ENCODE peak calls at places on chromosomes 16 and 17, in four cellular contexts. One of them, this sample, is unnamed.

GRCh38 chr16:88058136-88058535 is 106.9 kb downstream of the BANP start:
- DNase-seq in cardiac muscle cell: no peak
- DNase-seq in astrocyte: no peak
- DNase-seq in mammary epithelial cell: no peak
- DNase-seq in this sample: no peak

GRCh38 chr17:31645351-31645750 is 213.7 kb downstream of the COPRS start:
- DNase-seq in cardiac muscle cell: no peak
- DNase-seq in astrocyte: no peak
- DNase-seq in mammary epithelial cell: no peak
- DNase-seq in this sample: no peak

GRCh38 chr17:73695035-73695738 is 50.9 kb upstream of the SDK2 start:
- DNase-seq in cardiac muscle cell: no peak
- DNase-seq in astrocyte: no peak
- DNase-seq in mammary epithelial cell: no peak
- DNase-seq in this sample: no peak

GRCh38 chr17:79943354-79944241 is 92.1 kb downstream of the TBC1D16 start:
- DNase-seq in cardiac muscle cell: no peak
- DNase-seq in astrocyte: no peak
- DNase-seq in mammary epithelial cell: no peak
- DNase-seq in this sample: no peak

GRCh38 chr16:67156146-67156844 is 3.4 kb downstream of the TRADD start:
- DNase-seq in cardiac muscle cell: no peak
- DNase-seq in astrocyte: no peak
- DNase-seq in mammary epithelial cell: no peak
- DNase-seq in this sample: no peak

GRCh38 chr16:15807603-15808009 is 49.2 kb downstream of the MYH11 start:
- DNase-seq in cardiac muscle cell: no peak
- DNase-seq in astrocyte: peak; percentile 32
- DNase-seq in mammary epithelial cell: no peak
- DNase-seq in this sample: no peak

GRCh38 chr16:55047331-55047730 is 116.7 kb downstream of the IRX5 start:
- DNase-seq in cardiac muscle cell: no peak
- DNase-seq in astrocyte: no peak
- DNase-seq in mammary epithelial cell: no peak
- DNase-seq in this sample: no peak

GRCh38 chr17:39738568-39738901 is 797 bp downstream of the GRB7 start:
- DNase-seq in cardiac muscle cell: no peak
- DNase-seq in astrocyte: no peak
- DNase-seq in mammary epithelial cell: peak; percentile 82
- DNase-seq in this sample: no peak

GRCh38 chr17:39759204-39759603 is 21.5 kb downstream of the GRB7 start:
- DNase-seq in cardiac muscle cell: no peak
- DNase-seq in astrocyte: no peak
- DNase-seq in mammary epithelial cell: no peak
- DNase-seq in this sample: no peak

GRCh38 chr17:40283662-40284061 is 4.0 kb upstream of the CDC6 start:
- DNase-seq in cardiac muscle cell: no peak
- DNase-seq in astrocyte: peak; percentile 99
- DNase-seq in mammary epithelial cell: peak; percentile 97
- DNase-seq in this sample: peak; percentile 91

GRCh38 chr17:4334332-4334731 is 32.1 kb downstream of the UBE2G1 start:
- DNase-seq in cardiac muscle cell: no peak
- DNase-seq in astrocyte: no peak
- DNase-seq in mammary epithelial cell: no peak
- DNase-seq in this sample: no peak

GRCh38 chr17:19281161-19281560 is 44.0 kb downstream of the EPN2 start:
- DNase-seq in cardiac muscle cell: no peak
- DNase-seq in astrocyte: no peak
- DNase-seq in mammary epithelial cell: no peak
- DNase-seq in this sample: no peak

GRCh38 chr16:2428787-2429036 is 535 bp upstream of the CCNF start:
- DNase-seq in cardiac muscle cell: no peak
- DNase-seq in astrocyte: no peak
- DNase-seq in mammary epithelial cell: no peak
- DNase-seq in this sample: no peak
- H3K27ac ChIP-seq in cardiac muscle cell: peak overlapping the region; percentile 14
- H3K27ac ChIP-seq in astrocyte: peak overlapping the region; percentile 68
- H3K27ac ChIP-seq in mammary epithelial cell: peak overlapping the region; percentile 46
- H3K27ac ChIP-seq in this sample: no peak overlapping the region

GRCh38 chr17:66865151-66865550 is 30.2 kb downstream of the CACNG5 start:
- DNase-seq in cardiac muscle cell: no peak
- DNase-seq in astrocyte: no peak
- DNase-seq in mammary epithelial cell: no peak
- DNase-seq in this sample: no peak
- H3K27ac ChIP-seq in cardiac muscle cell: no peak overlapping the region
- H3K27ac ChIP-seq in astrocyte: no peak overlapping the region
- H3K27ac ChIP-seq in mammary epithelial cell: no peak overlapping the region
- H3K27ac ChIP-seq in this sample: no peak overlapping the region

GRCh38 chr17:82608816-82609215 is 39.4 kb downstream of the WDR45B start:
- DNase-seq in cardiac muscle cell: no peak
- DNase-seq in astrocyte: no peak
- DNase-seq in mammary epithelial cell: no peak
- DNase-seq in this sample: no peak

GRCh38 chr17:82603981-82604448 is 44.2 kb downstream of the WDR45B start:
- DNase-seq in cardiac muscle cell: no peak
- DNase-seq in astrocyte: no peak
- DNase-seq in mammary epithelial cell: no peak
- DNase-seq in this sample: no peak

GRCh38 chr17:82604532-82604931 is 43.7 kb downstream of the WDR45B start:
- DNase-seq in cardiac muscle cell: no peak
- DNase-seq in astrocyte: no peak
- DNase-seq in mammary epithelial cell: no peak
- DNase-seq in this sample: no peak

GRCh38 chr17:82602986-82603385 is 45.3 kb downstream of the WDR45B start:
- DNase-seq in cardiac muscle cell: no peak
- DNase-seq in astrocyte: peak; percentile 30
- DNase-seq in mammary epithelial cell: no peak
- DNase-seq in this sample: no peak

DNA sequence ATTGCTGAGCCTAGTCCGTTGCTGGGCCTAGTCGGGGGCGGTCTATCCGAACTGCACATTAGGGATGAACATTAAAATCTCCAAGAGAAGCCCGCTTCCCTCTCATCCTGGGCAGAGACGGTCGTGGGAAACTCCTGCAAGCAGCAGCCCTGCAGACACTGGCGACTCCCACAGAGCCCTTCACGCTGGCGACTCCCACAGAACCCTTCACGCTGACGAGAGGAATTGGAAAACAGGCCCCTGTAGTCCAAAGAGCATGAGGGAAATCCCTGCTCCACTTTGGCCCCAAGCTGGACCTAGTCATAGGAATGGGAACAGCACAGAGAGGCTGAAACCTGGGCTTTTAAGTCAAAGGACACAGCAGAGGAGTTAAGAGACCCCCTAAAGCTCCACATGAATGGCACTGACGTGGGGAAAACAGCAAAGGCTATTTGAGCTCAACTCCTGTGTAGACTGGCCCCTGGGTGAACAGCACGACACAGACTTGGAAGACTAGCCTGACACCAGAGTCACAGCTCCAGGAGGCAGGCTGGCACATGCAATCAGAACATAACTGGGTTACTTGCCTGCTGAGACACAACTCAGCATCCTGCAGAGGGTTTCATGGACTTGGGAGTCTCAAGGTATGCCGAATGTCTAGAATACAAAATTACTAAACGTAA is 42.2 kb downstream of the WDR45B start:
- DNase-seq in cardiac muscle cell: no peak
- DNase-seq in astrocyte: no peak
- DNase-seq in mammary epithelial cell: peak; percentile 61
- DNase-seq in this sample: peak; percentile 34
- H3K27ac ChIP-seq in cardiac muscle cell: peak overlapping the region; percentile 54
- H3K27ac ChIP-seq in astrocyte: no peak overlapping the region
- H3K27ac ChIP-seq in mammary epithelial cell: no peak overlapping the region
- H3K27ac ChIP-seq in this sample: peak overlapping the region; percentile 43

DNA sequence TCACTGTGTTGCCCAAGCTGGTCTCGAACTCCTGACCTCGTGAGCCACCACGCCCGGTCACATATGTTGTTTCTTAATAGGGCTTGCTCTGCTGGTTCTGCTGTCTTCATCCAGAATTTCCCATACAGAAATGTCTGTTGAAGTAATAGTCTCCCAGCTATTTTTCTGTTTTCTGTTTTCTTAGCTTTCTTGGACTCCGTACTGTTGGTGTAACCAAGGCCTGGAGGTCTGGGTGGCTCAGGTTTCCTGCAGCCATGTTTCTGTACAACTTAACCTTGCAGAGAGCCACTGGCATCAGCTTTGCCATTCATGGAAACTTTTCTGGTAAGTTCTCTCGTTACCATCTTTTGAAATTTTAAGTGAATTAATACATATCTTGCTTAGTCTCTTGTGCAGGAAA is 2.8 kb downstream of the SF3B3 start:
- DNase-seq in cardiac muscle cell: no peak
- DNase-seq in astrocyte: no peak
- DNase-seq in mammary epithelial cell: no peak
- DNase-seq in this sample: no peak
- H3K27ac ChIP-seq in cardiac muscle cell: no peak overlapping the region
- H3K27ac ChIP-seq in astrocyte: no peak overlapping the region
- H3K27ac ChIP-seq in mammary epithelial cell: no peak overlapping the region
- H3K27ac ChIP-seq in this sample: peak overlapping the region; percentile 72

GRCh38 chr16:1526608-1527555 is 6.6 kb upstream of the TMEM204 start:
- DNase-seq in cardiac muscle cell: no peak
- DNase-seq in astrocyte: no peak
- DNase-seq in mammary epithelial cell: no peak
- DNase-seq in this sample: no peak
- H3K27ac ChIP-seq in cardiac muscle cell: peak overlapping the region; percentile 71
- H3K27ac ChIP-seq in astrocyte: no peak overlapping the region
- H3K27ac ChIP-seq in mammary epithelial cell: no peak overlapping the region
- H3K27ac ChIP-seq in this sample: no peak overlapping the region

This sample was measured in epithelial cell of prostate.